ENCODE peak calls at places on chromosome 15, in ten cellular contexts. P is NCI-H82; H is A673; J is activated gamma-delta T cell; D is NT2/D1; W is heart left ventricle; C is mammary epithelial cell; V is stimulated activated CD8-positive, alpha-beta memory T cell treated with anti-CD3 and anti-CD28 coated beads, Interleukin-12 subunit alpha, Interleukin-12 subunit beta, amount 100 ng/mL, for 1 hour; Q is anterior cingulate cortex; F is AG04449. R is an unnamed sample.

GRCh38 chr15:74172751-74173544 is 562 bp upstream of the ISLR start:
- DNase-seq in D (no peak), V (no peak), J (no peak), Q (no peak), C (no peak), W (peak), P (no peak), F (no peak), H (peak), R (peak)

GRCh38 chr15:45126535-45127158 is 3.0 kb downstream of the DUOXA1 start:
- DNase-seq in P (peak), Q (no peak), C (peak), F (no peak), H (peak), J (no peak), D (no peak), W (no peak), V (peak), R (no peak)

GRCh38 chr15:85773916-85774315 is 20.8 kb downstream of the KLHL25 start:
- DNase-seq in J (no peak), V (no peak), P (no peak), W (no peak), F (no peak), C (no peak), D (no peak), Q (no peak), H (no peak), R (no peak)

GRCh38 chr15:90337256-90337655 is 14.8 kb upstream of the ZNF774 start:
- DNase-seq in P (no peak), H (no peak), D (no peak), C (peak), F (no peak), Q (no peak), W (no peak), V (no peak), J (no peak), R (no peak)

GRCh38 chr15:76333720-76334437 is 2.7 kb upstream of the ISL2 start:
- DNase-seq in J (no peak), P (peak), W (no peak), C (no peak), F (no peak), D (no peak), V (no peak), Q (no peak), H (no peak), R (peak)

GRCh38 chr15:65862682-65863081 is 6.6 kb upstream of the RAB11A start:
- DNase-seq in Q (no peak), H (peak), D (peak), P (peak), V (peak), F (no peak), W (no peak), J (no peak), C (peak), R (no peak)

GRCh38 chr15:63166219-63166618 is 8.9 kb upstream of the RPS27L start:
- DNase-seq in F (no peak), W (no peak), H (peak), V (no peak), C (no peak), J (no peak), P (peak), D (no peak), Q (no peak), R (no peak)

GRCh38 chr15:89409184-89409992 is 74.8 kb upstream of the POLG start:
- DNase-seq in H (no peak), Q (no peak), P (no peak), D (no peak), C (no peak), V (no peak), J (no peak), W (no peak), F (no peak), R (no peak)